ENCODE peak calls at places on chromosome X, in four cellular contexts. F is midbrain; V is activated CD4-positive, CD25-positive, alpha-beta regulatory T cell treated with anti-CD3 and anti-CD28 coated beads, Interleukin-2, amount 50 U/mL, for 72 hours; C is T-helper 2 cell. N is an unnamed sample.

GRCh38 chrX:25019707-25020390 is 4.1 kb upstream of the ARX start:
- DNase-seq in F (no peak), V (no peak), C (no peak), N (no peak)

GRCh38 chrX:11908371-11908770 is 150.3 kb downstream of the MSL3 start:
- DNase-seq in F (no peak), V (no peak), C (no peak), N (no peak)

GRCh38 chrX:152072236-152072635 is 66.1 kb downstream of the MAGEA10 start:
- DNase-seq in F (no peak), V (no peak), C (no peak), N (peak; percentile 60)

GRCh38 chrX:68719904-68720614 is 72.6 kb downstream of the STARD8 start:
- DNase-seq in F (no peak), V (no peak), C (no peak), N (no peak)

GRCh38 chrX:16488959-16489358 is 161.0 kb upstream of the S100G start:
- DNase-seq in F (no peak), V (no peak), C (no peak), N (no peak)

GRCh38 chrX:124736553-124737240 is 390.3 kb downstream of the SH2D1A start:
- DNase-seq in F (no peak), V (no peak), C (peak; percentile 15), N (no peak)

GRCh38 chrX:40893251-40893910 is 158.0 kb upstream of the MED14 start:
- DNase-seq in F (no peak), V (no peak), C (no peak), N (no peak)

GRCh38 chrX:10514891-10515290 is 105.5 kb downstream of the MID1 start:
- DNase-seq in F (no peak), V (no peak), C (no peak), N (no peak)

GRCh38 chrX:118521435-118521834 is 25.8 kb downstream of the DOCK11 start:
- DNase-seq in F (no peak), V (no peak), C (no peak), N (no peak)

GRCh38 chrX:124209792-124210576 is 122.5 kb upstream of the TEX13D start:
- DNase-seq in F (no peak), V (no peak), C (no peak), N (no peak)

GRCh38 chrX:39759526-39760224 is 338.1 kb downstream of the BCOR start:
- DNase-seq in F (no peak), V (no peak), C (no peak), N (no peak)

GRCh38 chrX:153830632-153831434 is 489 bp upstream of the PDZD4 start:
- DNase-seq in F (no peak), V (no peak), C (no peak), N (no peak)

GRCh38 chrX:46803140-46803539 is 33.7 kb upstream of the RP2 start:
- DNase-seq in F (no peak), V (no peak), C (no peak), N (no peak)

GRCh38 chrX:11509786-11510185 is 155.9 kb downstream of the ARHGAP6 start:
- DNase-seq in F (no peak), V (no peak), C (no peak), N (peak; percentile 41)

GRCh38 chrX:8323356-8323755 is 141.3 kb upstream of the VCX3B start:
- DNase-seq in F (no peak), V (no peak), C (no peak), N (no peak)

GRCh38 chrX:119427024-119427794 is 28.1 kb downstream of the SLC25A43 start:
- DNase-seq in F (peak; percentile 17), V (no peak), C (no peak), N (peak; percentile 15)

GRCh38 chrX:42519666-42520231 is 258.2 kb downstream of the PPP1R2C start:
- DNase-seq in F (no peak), V (no peak), C (no peak), N (no peak)

GRCh38 chrX:133412246-133412645 is 3.0 kb downstream of the GPC4 start:
- DNase-seq in F (no peak), V (no peak), C (no peak), N (no peak)

GRCh38 chrX:15790766-15791380 is 589 bp downstream of the ZRSR2 start:
- DNase-seq in F (no peak), V (no peak), C (no peak), N (no peak)

GRCh38 chrX:23699636-23700194 is 32.4 kb downstream of the PRDX4 start:
- DNase-seq in F (peak; percentile 2), V (no peak), C (no peak), N (no peak)

GRCh38 chrX:151359931-151360871 is 36.8 kb upstream of the VMA21 start:
- DNase-seq in F (peak; percentile 8), V (peak; percentile 44), C (no peak), N (no peak)

GRCh38 chrX:124726881-124727280 is 380.5 kb downstream of the SH2D1A start:
- DNase-seq in F (no peak), V (no peak), C (no peak), N (no peak)

GRCh38 chrX:150365953-150366911 is 3.1 kb downstream of the MAMLD1 start:
- DNase-seq in F (peak; percentile 33), V (no peak), C (no peak), N (no peak)

GRCh38 chrX:22429704-22430103 is 157.0 kb downstream of the CBLL2 start:
- DNase-seq in F (no peak), V (no peak), C (no peak), N (no peak)

GRCh38 chrX:22666441-22666840 is 333.3 kb upstream of the DDX53 start:
- DNase-seq in F (peak; percentile 57), V (no peak), C (no peak), N (no peak)

GRCh38 chrX:119672252-119672825 is 20.6 kb downstream of the SEPTIN6 start:
- DNase-seq in F (no peak), V (no peak), C (no peak), N (no peak)

GRCh38 chrX:2374086-2374485 is 126.7 kb downstream of the DHRSX start:
- DNase-seq in F (no peak), V (no peak), C (no peak), N (no peak)

GRCh38 chrX:129957241-129958099 is 25.0 kb upstream of the BCORL1 start:
- DNase-seq in F (no peak), V (peak; percentile 59), C (no peak), N (no peak)

GRCh38 chrX:49157194-49157593 is 5.4 kb upstream of the MAGIX start:
- DNase-seq in F (no peak), V (no peak), C (no peak), N (no peak)

GRCh38 chrX:104172121-104172520 is 5.9 kb downstream of the FAM199X start:
- DNase-seq in F (no peak), V (no peak), C (no peak), N (no peak)

GRCh38 chrX:112043997-112044396 is 38.6 kb downstream of the TRPC5 start:
- DNase-seq in F (no peak), V (no peak), C (no peak), N (no peak)

GRCh38 chrX:45621356-45622041 is 420.8 kb upstream of the DIPK2B start:
- DNase-seq in F (no peak), V (no peak), C (no peak), N (peak; percentile 44)

GRCh38 chrX:131262738-131263679 is 26.1 kb downstream of the IGSF1 start:
- DNase-seq in F (no peak), V (no peak), C (no peak), N (no peak)

GRCh38 chrX:136030357-136031225 is 45.4 kb downstream of the SLC9A6 start:
- DNase-seq in F (no peak), V (no peak), C (no peak), N (no peak)

GRCh38 chrX:3407785-3408184 is 61.3 kb upstream of the MXRA5 start:
- DNase-seq in F (no peak), V (no peak), C (no peak), N (no peak)

GRCh38 chrX:44343412-44343942 is at the start of gene EFHC2:
- DNase-seq in F (no peak), V (no peak), C (peak; percentile 30), N (no peak)

GRCh38 chrX:80765226-80765625 is 44.5 kb downstream of the BRWD3 start:
- DNase-seq in F (no peak), V (no peak), C (no peak), N (peak; percentile 62)

GRCh38 chrX:155148724-155149537 is 67.3 kb upstream of the VBP1 start:
- DNase-seq in F (no peak), V (no peak), C (no peak), N (no peak)

GRCh38 chrX:78650906-78651437 is 8.2 kb downstream of the RTL3 start:
- DNase-seq in F (no peak), V (no peak), C (no peak), N (no peak)